ENCODE peak calls at places on chromosomes 16 and 17, in nine cellular contexts. X is non-pigmented ciliary epithelial cell; Z is dorsolateral prefrontal cortex; L is BE2C; A is stimulated activated CD4-positive, alpha-beta T cell treated with anti-CD3 and anti-CD28 coated beads, Interleukin-1b, Interleukin-23, amount 100 ng/mL, for 1 hour; V is PC-9; E is naive B cell; G is amniotic stem cell; P is T-helper 2 cell treated with Interferon-gamma antibody and Interleukin-4, amounts not matched to agents 5 μg/mL and 100 μg/mL, for 36 hours. F is an unnamed sample.

GRCh38 chr16:75433732-75434413 is 570 bp upstream of the CFDP1 start:
- DNase-seq in X (peak), Z (no peak), L (peak), A (peak), V (peak), E (no peak), G (peak), P (no peak), F (peak)

GRCh38 chr16:86710602-86710950 is 132.2 kb downstream of the FOXL1 start:
- DNase-seq in X (no peak), Z (no peak), L (no peak), A (no peak), V (no peak), E (no peak), G (no peak), P (no peak), F (no peak)

GRCh38 chr16:72129976-72130656 is 36.5 kb downstream of the DHX38 start:
- DNase-seq in X (no peak), Z (no peak), L (no peak), A (no peak), V (no peak), E (no peak), G (no peak), P (no peak), F (no peak)

GRCh38 chr17:50986989-50987660 is 121.0 kb upstream of the TOB1 start:
- DNase-seq in X (peak), Z (no peak), L (no peak), A (no peak), V (no peak), E (no peak), G (no peak), P (no peak), F (no peak)

GRCh38 chr17:61409301-61410099 is 9.9 kb downstream of the TBX2 start:
- DNase-seq in X (no peak), Z (no peak), L (peak), A (no peak), V (no peak), E (peak), G (no peak), P (peak), F (no peak)

GRCh38 chr16:9836118-9836736 is 346.0 kb downstream of the GRIN2A start:
- DNase-seq in X (no peak), Z (no peak), L (no peak), A (no peak), V (no peak), E (no peak), G (no peak), P (no peak), F (no peak)

GRCh38 chr16:4371481-4372314 is at the start of gene VASN:
- DNase-seq in X (no peak), Z (peak), L (peak), A (peak), V (peak), E (peak), G (no peak), P (peak), F (no peak)

GRCh38 chr16:20868890-20869289 is 31.3 kb downstream of the DCUN1D3 start:
- DNase-seq in X (no peak), Z (peak), L (peak), A (no peak), V (no peak), E (no peak), G (no peak), P (no peak), F (no peak)